ENCODE peak calls at places on chromosome 21, in eight cellular contexts. One of them, this sample, is unnamed.

GRCh38 chr21:38504056-38504455 is 5.8 kb upstream of the ERG start:
- DNase-seq in KBM-7: no peak
- DNase-seq in foreskin fibroblast: no peak
- DNase-seq in posterior vena cava: no peak
- DNase-seq in fibroblast of gingiva: no peak
- DNase-seq in stimulated activated CD4-positive, alpha-beta T cell treated with anti-CD3 and anti-CD28 coated beads, Interleukin-1b, Interleukin-23, amount 100 ng/mL, for 4 hours: no peak
- DNase-seq in mammary epithelial cell: no peak
- DNase-seq in heart left ventricle: no peak
- DNase-seq in this sample: no peak

GRCh38 chr21:43712268-43712942 is 6.5 kb upstream of the PDXK start:
- DNase-seq in KBM-7: no peak
- DNase-seq in foreskin fibroblast: peak; percentile 48
- DNase-seq in posterior vena cava: no peak
- DNase-seq in fibroblast of gingiva: no peak
- DNase-seq in stimulated activated CD4-positive, alpha-beta T cell treated with anti-CD3 and anti-CD28 coated beads, Interleukin-1b, Interleukin-23, amount 100 ng/mL, for 4 hours: no peak
- DNase-seq in mammary epithelial cell: peak; percentile 66
- DNase-seq in heart left ventricle: no peak
- DNase-seq in this sample: no peak

GRCh38 chr21:36471254-36471723 is 8.6 kb downstream of the CLDN14 start:
- DNase-seq in KBM-7: no peak
- DNase-seq in foreskin fibroblast: no peak
- DNase-seq in posterior vena cava: no peak
- DNase-seq in fibroblast of gingiva: no peak
- DNase-seq in stimulated activated CD4-positive, alpha-beta T cell treated with anti-CD3 and anti-CD28 coated beads, Interleukin-1b, Interleukin-23, amount 100 ng/mL, for 4 hours: no peak
- DNase-seq in mammary epithelial cell: peak; percentile 34
- DNase-seq in heart left ventricle: no peak
- DNase-seq in this sample: peak; percentile 40

GRCh38 chr21:45002381-45003204 is 62.8 kb downstream of the SLX9 start:
- DNase-seq in KBM-7: no peak
- DNase-seq in foreskin fibroblast: no peak
- DNase-seq in posterior vena cava: peak; percentile 73
- DNase-seq in fibroblast of gingiva: no peak
- DNase-seq in stimulated activated CD4-positive, alpha-beta T cell treated with anti-CD3 and anti-CD28 coated beads, Interleukin-1b, Interleukin-23, amount 100 ng/mL, for 4 hours: no peak
- DNase-seq in mammary epithelial cell: no peak
- DNase-seq in heart left ventricle: no peak
- DNase-seq in this sample: no peak

GRCh38 chr21:21177353-21177986 is 179.3 kb downstream of the NCAM2 start:
- DNase-seq in KBM-7: no peak
- DNase-seq in foreskin fibroblast: no peak
- DNase-seq in posterior vena cava: no peak
- DNase-seq in fibroblast of gingiva: no peak
- DNase-seq in stimulated activated CD4-positive, alpha-beta T cell treated with anti-CD3 and anti-CD28 coated beads, Interleukin-1b, Interleukin-23, amount 100 ng/mL, for 4 hours: no peak
- DNase-seq in mammary epithelial cell: no peak
- DNase-seq in heart left ventricle: no peak
- DNase-seq in this sample: no peak

GRCh38 chr21:33441489-33442477 is 38.0 kb downstream of the TMEM50B start:
- DNase-seq in KBM-7: no peak
- DNase-seq in foreskin fibroblast: peak; percentile 68
- DNase-seq in posterior vena cava: no peak
- DNase-seq in fibroblast of gingiva: peak; percentile 45
- DNase-seq in stimulated activated CD4-positive, alpha-beta T cell treated with anti-CD3 and anti-CD28 coated beads, Interleukin-1b, Interleukin-23, amount 100 ng/mL, for 4 hours: no peak
- DNase-seq in mammary epithelial cell: peak; percentile 96
- DNase-seq in heart left ventricle: peak; percentile 70
- DNase-seq in this sample: peak; percentile 31

GRCh38 chr21:33411949-33412430 is 8.8 kb downstream of the IFNGR2 start:
- DNase-seq in KBM-7: no peak
- DNase-seq in foreskin fibroblast: no peak
- DNase-seq in posterior vena cava: no peak
- DNase-seq in fibroblast of gingiva: no peak
- DNase-seq in stimulated activated CD4-positive, alpha-beta T cell treated with anti-CD3 and anti-CD28 coated beads, Interleukin-1b, Interleukin-23, amount 100 ng/mL, for 4 hours: no peak
- DNase-seq in mammary epithelial cell: no peak
- DNase-seq in heart left ventricle: no peak
- DNase-seq in this sample: no peak

GRCh38 chr21:33021150-33021549 is 4.6 kb upstream of the OLIG2 start:
- DNase-seq in KBM-7: no peak
- DNase-seq in foreskin fibroblast: no peak
- DNase-seq in posterior vena cava: no peak
- DNase-seq in fibroblast of gingiva: no peak
- DNase-seq in stimulated activated CD4-positive, alpha-beta T cell treated with anti-CD3 and anti-CD28 coated beads, Interleukin-1b, Interleukin-23, amount 100 ng/mL, for 4 hours: no peak
- DNase-seq in mammary epithelial cell: no peak
- DNase-seq in heart left ventricle: no peak
- DNase-seq in this sample: no peak

GRCh38 chr21:14711287-14711686 is 165.2 kb upstream of the SAMSN1 start:
- DNase-seq in KBM-7: no peak
- DNase-seq in foreskin fibroblast: no peak
- DNase-seq in posterior vena cava: no peak
- DNase-seq in fibroblast of gingiva: no peak
- DNase-seq in stimulated activated CD4-positive, alpha-beta T cell treated with anti-CD3 and anti-CD28 coated beads, Interleukin-1b, Interleukin-23, amount 100 ng/mL, for 4 hours: no peak
- DNase-seq in mammary epithelial cell: peak; percentile 42
- DNase-seq in heart left ventricle: no peak
- DNase-seq in this sample: no peak

GRCh38 chr21:37367758-37368535 is 1.4 kb downstream of the DYRK1A start:
- DNase-seq in KBM-7: peak; percentile 15
- DNase-seq in foreskin fibroblast: peak; percentile 66
- DNase-seq in posterior vena cava: peak; percentile 88
- DNase-seq in fibroblast of gingiva: peak; percentile 56
- DNase-seq in stimulated activated CD4-positive, alpha-beta T cell treated with anti-CD3 and anti-CD28 coated beads, Interleukin-1b, Interleukin-23, amount 100 ng/mL, for 4 hours: peak; percentile 34
- DNase-seq in mammary epithelial cell: peak; percentile 31
- DNase-seq in heart left ventricle: peak; percentile 76
- DNase-seq in this sample: no peak

This sample was measured in GM12891.